ENCODE peak calls at places on chromosome 18, in seven cellular contexts. I is WERI-Rb-1, Y is lower lobe of right lung, S is sigmoid colon, K is adrenal gland, C is foreskin fibroblast, U is tibial artery. E is an unnamed sample.

GRCh38 chr18:7459851-7460774 is 107.0 kb upstream of the PTPRM start:
- DNase-seq in I (no peak), Y (no peak), S (peak; percentile 77), K (no peak), C (no peak), U (no peak), E (no peak)

GRCh38 chr18:39455300-39455699 is 1889.7 kb upstream of the CELF4 start:
- DNase-seq in I (no peak), Y (no peak), S (no peak), K (no peak), C (peak; percentile 86), U (no peak), E (no peak)

GRCh38 chr18:4510160-4510559 is 55.1 kb upstream of the DLGAP1 start:
- DNase-seq in I (no peak), Y (no peak), S (no peak), K (no peak), C (no peak), U (no peak), E (no peak)

GRCh38 chr18:39414009-39414700 is 1848.6 kb upstream of the CELF4 start:
- DNase-seq in I (no peak), Y (no peak), S (no peak), K (no peak), C (peak; percentile 40), U (no peak), E (no peak)

GRCh38 chr18:58394046-58394445 is 234.8 kb downstream of the ALPK2 start:
- DNase-seq in I (no peak), Y (no peak), S (no peak), K (no peak), C (no peak), U (no peak), E (no peak)

GRCh38 chr18:31648966-31649429 is 35.4 kb downstream of the B4GALT6 start:
- DNase-seq in I (no peak), Y (no peak), S (no peak), K (peak; percentile 48), C (peak; percentile 18), U (no peak), E (no peak)

GRCh38 chr18:77323640-77324370 is 74.2 kb downstream of the GALR1 start:
- DNase-seq in I (no peak), Y (no peak), S (no peak), K (no peak), C (no peak), U (no peak), E (no peak)

GRCh38 chr18:74457743-74458465 is 796 bp upstream of the DIPK1C start:
- DNase-seq in I (no peak), Y (no peak), S (no peak), K (no peak), C (no peak), U (no peak), E (no peak)

GRCh38 chr18:36096955-36097354 is 29.6 kb upstream of the RPRD1A start:
- DNase-seq in I (no peak), Y (no peak), S (no peak), K (no peak), C (no peak), U (no peak), E (no peak)

GRCh38 chr18:9290171-9290570 is 44.4 kb upstream of the TWSG1 start:
- DNase-seq in I (no peak), Y (no peak), S (no peak), K (no peak), C (peak; percentile 26), U (no peak), E (no peak)

GRCh38 chr18:63154350-63155152 is 165.0 kb downstream of the BCL2 start:
- DNase-seq in I (no peak), Y (no peak), S (no peak), K (no peak), C (no peak), U (no peak), E (no peak)

GRCh38 chr18:37270046-37270665 is 295.4 kb downstream of the CELF4 start:
- DNase-seq in I (no peak), Y (no peak), S (no peak), K (peak; percentile 56), C (peak; percentile 33), U (no peak), E (peak; percentile 35)

DNA sequence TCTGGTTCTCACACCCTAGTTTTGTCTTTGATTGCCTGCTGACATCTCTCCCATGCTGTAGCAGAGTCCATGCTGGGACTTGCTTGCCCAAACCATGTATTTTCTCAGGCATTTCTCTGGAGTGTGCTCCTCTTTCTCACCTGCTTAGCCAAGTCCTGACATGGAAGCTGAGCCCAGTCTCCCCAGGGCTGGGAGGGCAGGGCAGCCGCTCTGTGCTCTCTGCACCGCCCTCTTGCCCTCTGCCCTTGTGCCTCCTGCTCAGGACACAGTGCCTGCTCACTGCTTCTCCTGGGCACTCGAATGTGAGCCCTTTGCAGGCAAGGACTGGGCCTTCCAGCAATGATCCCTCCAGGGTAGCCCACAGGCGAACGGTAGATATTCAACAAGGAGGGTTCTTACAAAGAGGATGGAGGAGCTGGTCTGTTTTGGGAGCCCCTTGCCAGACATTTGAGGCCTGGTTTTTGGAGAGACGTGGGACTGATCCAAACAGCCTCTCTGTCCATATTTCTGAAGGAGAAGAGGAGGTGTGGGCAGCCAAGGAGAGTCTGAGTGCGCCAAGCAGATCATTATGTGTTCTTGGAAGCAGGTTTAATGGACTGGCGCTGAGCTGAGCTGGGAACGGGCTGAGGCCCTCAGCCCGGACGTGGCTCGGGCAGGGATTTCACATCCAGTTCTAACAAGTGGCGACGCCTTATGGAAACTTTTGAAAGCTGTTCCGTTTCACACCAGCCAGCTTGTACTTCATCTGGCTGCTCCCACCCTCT is 4.0 kb downstream of the SLC14A2 start:
- DNase-seq in I (no peak), Y (no peak), S (peak; percentile 76), K (no peak), C (peak; percentile 21), U (peak; percentile 77), E (no peak)
- TF ChIP-seq CTCF in I (no peak), Y (no peak), S (no peak), K (no peak), C (no peak), U (no peak), E (no peak)

DNA sequence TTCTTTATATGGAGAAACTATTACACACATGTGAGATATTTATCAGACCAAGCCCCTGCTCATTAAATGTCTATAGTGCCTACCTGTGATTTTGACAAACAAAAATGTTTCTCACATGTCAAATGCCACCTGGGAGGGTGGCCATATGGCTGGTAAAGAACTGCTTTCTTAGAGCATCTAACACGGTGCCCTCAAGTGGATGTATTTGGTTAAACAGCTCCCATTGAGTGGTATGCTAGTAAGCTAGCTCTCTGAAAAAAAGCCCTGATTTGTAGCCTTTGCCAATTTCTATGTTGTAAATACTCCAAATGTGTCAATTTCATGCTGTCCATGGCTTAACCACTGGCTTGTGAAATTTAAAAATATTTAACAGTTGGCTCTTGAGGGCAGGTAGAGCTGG is 94.6 kb downstream of the PMAIP1 start:
- DNase-seq in I (no peak), Y (no peak), S (no peak), K (no peak), C (no peak), U (no peak), E (no peak)
- TF ChIP-seq CTCF in I (peak; percentile 33), Y (no peak), S (no peak), K (no peak), C (peak; percentile 13), U (no peak), E (no peak)

GRCh38 chr18:49061239-49061905 is 110.6 kb upstream of the SMAD7 start:
- DNase-seq in I (no peak), Y (no peak), S (no peak), K (no peak), C (no peak), U (no peak), E (no peak)

GRCh38 chr18:49055787-49056186 is 105.0 kb upstream of the SMAD7 start:
- DNase-seq in I (no peak), Y (peak; percentile 77), S (peak; percentile 93), K (peak; percentile 26), C (peak; percentile 80), U (peak; percentile 87), E (no peak)

GRCh38 chr18:49062832-49063226 is 112.1 kb upstream of the SMAD7 start:
- DNase-seq in I (no peak), Y (no peak), S (no peak), K (no peak), C (no peak), U (no peak), E (no peak)

GRCh38 chr18:49061906-49062831 is 111.4 kb upstream of the SMAD7 start:
- DNase-seq in I (peak; percentile 56), Y (no peak), S (no peak), K (no peak), C (no peak), U (no peak), E (no peak)

GRCh38 chr18:49059028-49059670 is 108.4 kb upstream of the SMAD7 start:
- DNase-seq in I (peak; percentile 49), Y (no peak), S (no peak), K (no peak), C (no peak), U (no peak), E (no peak)
- TF ChIP-seq CTCF in I (peak; percentile 62), Y (peak; percentile 23), S (no peak), K (no peak), C (peak; percentile 19), U (no peak), E (no peak)

DNA sequence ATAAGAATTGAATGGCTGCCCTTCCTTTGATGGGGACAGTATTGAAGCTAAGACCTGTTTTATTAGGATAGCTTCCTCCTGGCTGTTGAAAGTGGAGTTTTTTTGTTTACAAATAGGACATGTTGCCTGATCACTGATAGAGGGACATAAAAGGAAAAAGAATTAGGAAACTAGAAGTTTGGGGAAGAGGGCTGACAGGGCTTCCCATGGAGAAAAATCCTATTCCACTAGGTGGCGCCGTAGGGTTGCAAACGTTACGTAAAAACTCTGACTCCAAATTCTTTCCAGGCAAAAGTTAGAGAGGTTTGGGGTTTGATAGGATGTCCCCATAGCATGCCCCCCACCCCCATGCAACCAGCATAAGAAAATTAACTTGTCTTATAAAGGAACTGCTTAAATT is 11.1 kb upstream of the RBFA start:
- DNase-seq in I (peak; percentile 53), Y (no peak), S (no peak), K (no peak), C (no peak), U (no peak), E (no peak)
- TF ChIP-seq CTCF in I (peak; percentile 53), Y (peak; percentile 10), S (no peak), K (no peak), C (peak; percentile 12), U (no peak), E (no peak)

GRCh38 chr18:76258209-76258608 is 236.8 kb downstream of the ZNF516 start:
- DNase-seq in I (no peak), Y (no peak), S (no peak), K (no peak), C (no peak), U (no peak), E (no peak)

GRCh38 chr18:76255070-76255683 is 239.9 kb downstream of the ZNF516 start:
- DNase-seq in I (no peak), Y (no peak), S (no peak), K (no peak), C (no peak), U (no peak), E (no peak)

GRCh38 chr18:76256897-76257500 is 238.0 kb downstream of the ZNF516 start:
- DNase-seq in I (peak; percentile 44), Y (no peak), S (no peak), K (no peak), C (peak; percentile 59), U (no peak), E (no peak)

GRCh38 chr18:76251691-76252090 is 243.4 kb downstream of the ZNF516 start:
- DNase-seq in I (no peak), Y (no peak), S (no peak), K (no peak), C (no peak), U (no peak), E (no peak)

GRCh38 chr18:76252880-76253279 is 242.2 kb downstream of the ZNF516 start:
- DNase-seq in I (peak; percentile 61), Y (no peak), S (no peak), K (no peak), C (no peak), U (no peak), E (no peak)
- TF ChIP-seq CTCF in I (peak; percentile 75), Y (no peak), S (no peak), K (peak; percentile 38), C (peak; percentile 45), U (no peak), E (no peak)

E was measured in omental fat pad.